ENCODE peak calls at places on chromosomes 6 and 20, in eight cellular contexts. T is GM13977, F is choroid plexus epithelial cell, U is RCC 7860, Q is kidney tubule cell, Y is cardiac muscle cell, O is activated T-helper 1 cell treated with Interleukin-2 at 50 U/mL for 16 hours, J is retina. X is an unnamed sample.

GRCh38 chr20:10306440-10307358 is 88.1 kb downstream of the SNAP25 start:
- DNase-seq in J (no peak), F (peak), O (no peak), Q (peak), U (peak), T (no peak), Y (peak), X (no peak)

GRCh38 chr6:52063584-52064400 is 23.6 kb downstream of the PKHD1 start:
- DNase-seq in J (peak), Y (peak), T (peak), F (peak), Q (peak), O (peak), U (peak), X (peak)

GRCh38 chr6:36289281-36290018 is 19.6 kb downstream of the PNPLA1 start:
- DNase-seq in F (no peak), U (no peak), T (no peak), Q (peak), J (no peak), O (no peak), Y (no peak), X (no peak)

GRCh38 chr6:160081398-160081797 is 40.2 kb upstream of the SLC22A1 start:
- DNase-seq in Q (no peak), U (no peak), O (no peak), Y (no peak), J (no peak), F (no peak), T (no peak), X (no peak)

GRCh38 chr6:15260099-15260821 is 14.4 kb downstream of the JARID2 start:
- DNase-seq in F (peak), Q (no peak), U (no peak), J (no peak), O (no peak), T (no peak), Y (peak), X (no peak)

GRCh38 chr20:36255445-36255844 is 19.2 kb downstream of the AAR2 start:
- DNase-seq in F (no peak), Q (no peak), O (no peak), U (no peak), Y (no peak), J (no peak), T (no peak), X (no peak)

GRCh38 chr6:38423746-38424145 is 216.0 kb downstream of the BTBD9 start:
- DNase-seq in U (no peak), Q (no peak), F (no peak), Y (no peak), T (no peak), J (no peak), O (no peak), X (no peak)

GRCh38 chr20:458766-459165 is 3.6 kb downstream of the TBC1D20 start:
- DNase-seq in T (no peak), Y (no peak), Q (no peak), J (no peak), F (no peak), O (no peak), U (no peak), X (no peak)

GRCh38 chr6:39225946-39226437 is 3.3 kb downstream of the KCNK5 start:
- DNase-seq in F (no peak), J (no peak), U (no peak), T (no peak), O (peak), Y (no peak), Q (peak), X (no peak)

GRCh38 chr6:2158596-2159271 is 86.7 kb downstream of the GMDS start:
- DNase-seq in F (peak), O (no peak), Q (peak), Y (peak), T (no peak), U (no peak), J (no peak), X (peak)

GRCh38 chr6:46990031-46990644 is 52.0 kb downstream of the ADGRF1 start:
- DNase-seq in Q (no peak), T (no peak), J (no peak), F (no peak), U (no peak), O (no peak), Y (peak), X (peak)

GRCh38 chr6:152636675-152637421 is at the start of gene SYNE1:
- DNase-seq in U (peak), O (no peak), Y (peak), F (peak), T (peak), Q (peak), J (peak), X (peak)

GRCh38 chr6:148223424-148223842 is 119.2 kb upstream of the SASH1 start:
- DNase-seq in O (no peak), Y (no peak), T (no peak), F (peak), Q (peak), U (peak), J (no peak), X (no peak)

GRCh38 chr6:107083921-107084320 is 31.4 kb downstream of the BEND3 start:
- DNase-seq in O (no peak), Q (no peak), T (no peak), U (no peak), F (no peak), Y (no peak), J (no peak), X (no peak)

GRCh38 chr20:33724439-33725094 is 4.5 kb upstream of the PXMP4 start:
- DNase-seq in O (no peak), Q (no peak), J (no peak), U (no peak), T (no peak), F (peak), Y (peak), X (no peak)

GRCh38 chr6:168043848-168044415 is 35.1 kb downstream of the FRMD1 start:
- DNase-seq in U (no peak), O (no peak), T (no peak), Y (no peak), F (no peak), Q (no peak), J (no peak), X (no peak)

GRCh38 chr6:29864037-29864795 is 36.6 kb downstream of the HLA-G start:
- DNase-seq in J (no peak), U (no peak), Y (no peak), F (no peak), O (no peak), Q (peak), T (no peak), X (no peak)

GRCh38 chr20:34344256-34344637 is 18.8 kb upstream of the ITCH start:
- DNase-seq in U (no peak), Y (no peak), O (no peak), F (no peak), T (no peak), Q (no peak), J (no peak), X (no peak)

GRCh38 chr20:38315290-38315966 is 11.5 kb downstream of the BPI start:
- DNase-seq in Y (peak), O (no peak), F (peak), T (no peak), J (peak), Q (no peak), U (no peak), X (no peak)

GRCh38 chr6:146358341-146359046 is 185.1 kb upstream of the RAB32 start:
- DNase-seq in Y (peak), F (peak), J (no peak), Q (peak), O (no peak), T (no peak), U (peak), X (no peak)

X was measured in nephron progenitor cell.